ENCODE peak calls at places on chromosome 16, in six cellular contexts. Q, Y, L, C, D and A are unnamed samples.

GRCh38 chr16:84922351-84923135 is 88.8 kb downstream of the ZDHHC7 start:
- DNase-seq in Y (no peak), L (no peak), C (peak; percentile 75), Q (no peak), D (peak; percentile 86), A (no peak)

GRCh38 chr16:54493076-54493475 is 206.5 kb upstream of the IRX3 start:
- DNase-seq in Q (no peak), C (no peak), D (peak; percentile 34), Y (no peak), L (peak; percentile 43), A (no peak)

GRCh38 chr16:49400611-49401010 is 27.0 kb downstream of the C16orf78 start:
- DNase-seq in L (no peak), D (no peak), Y (no peak), C (no peak), Q (no peak), A (peak; percentile 40)

GRCh38 chr16:21156767-21157467 is 1.6 kb upstream of the LDAF1 start:
- DNase-seq in C (no peak), Q (peak; percentile 35), Y (no peak), D (peak; percentile 82), L (peak; percentile 78), A (peak; percentile 43)

GRCh38 chr16:14132696-14133048 is 61.6 kb downstream of the MRTFB start:
- DNase-seq in D (peak; percentile 28), Y (no peak), Q (no peak), L (peak; percentile 11), C (no peak), A (no peak)

GRCh38 chr16:26344976-26345375 is 653.2 kb downstream of the HS3ST4 start:
- DNase-seq in D (no peak), L (no peak), C (no peak), Y (no peak), Q (no peak), A (no peak)

GRCh38 chr16:7362231-7362630 is 29.6 kb downstream of the RBFOX1 start:
- DNase-seq in L (no peak), D (no peak), C (no peak), Q (no peak), Y (no peak), A (no peak)

GRCh38 chr16:14056970-14057369 is 14.1 kb upstream of the MRTFB start:
- DNase-seq in L (peak; percentile 70), C (no peak), Q (no peak), Y (no peak), D (peak; percentile 40), A (no peak)

GRCh38 chr16:57150682-57151330 is 35.0 kb downstream of the PSME3IP1 start:
- DNase-seq in D (no peak), C (no peak), L (peak; percentile 61), Y (no peak), Q (no peak), A (no peak)

GRCh38 chr16:89602273-89602951 is 11.0 kb upstream of the DPEP1 start:
- DNase-seq in Y (peak; percentile 35), L (peak; percentile 86), C (no peak), D (peak; percentile 83), Q (no peak), A (no peak)

GRCh38 chr16:66064811-66065530 is 301.5 kb upstream of the CDH5 start:
- DNase-seq in L (no peak), Q (no peak), Y (no peak), C (no peak), D (no peak), A (no peak)

DNA sequence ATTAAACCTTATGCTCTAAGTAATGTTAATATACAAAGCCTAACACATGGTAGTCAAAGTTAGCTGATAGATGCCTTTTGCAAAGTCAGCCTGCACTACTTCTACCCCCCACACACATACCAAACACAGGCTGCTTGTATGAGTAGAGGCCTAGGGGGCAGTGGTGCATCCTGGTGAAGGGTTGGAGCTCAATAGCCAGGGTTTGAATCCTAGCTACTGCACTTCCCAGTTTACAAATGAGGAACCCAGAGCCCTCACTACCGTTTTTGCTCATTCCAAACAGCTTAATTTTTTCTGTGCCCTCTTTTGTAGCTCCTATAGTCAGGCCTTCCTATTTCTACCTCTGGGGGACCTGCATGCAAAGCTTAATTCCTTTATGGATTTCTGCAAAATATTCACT is 18.9 kb upstream of the HYDIN start:
- DNase-seq in C (no peak), Q (no peak), D (no peak), Y (no peak), L (no peak), A (no peak)
- TF ChIP-seq CTCF in C (no peak), Q (no peak), D (no peak), Y (no peak), L (no peak), A (no peak)

GRCh38 chr16:52581530-52581929 is 34.6 kb upstream of the TOX3 start:
- DNase-seq in L (no peak), Y (no peak), D (no peak), Q (no peak), C (no peak), A (no peak)
- TF ChIP-seq CTCF in L (no peak), Y (no peak), D (no peak), Q (no peak), C (no peak), A (no peak)

GRCh38 chr16:23072769-23073549 is 76.3 kb downstream of the USP31 start:
- DNase-seq in Q (no peak), D (no peak), Y (no peak), L (peak; percentile 49), C (no peak), A (no peak)
- TF ChIP-seq CTCF in Q (no peak), D (peak; percentile 9), Y (no peak), L (no peak), C (no peak), A (no peak)

DNA sequence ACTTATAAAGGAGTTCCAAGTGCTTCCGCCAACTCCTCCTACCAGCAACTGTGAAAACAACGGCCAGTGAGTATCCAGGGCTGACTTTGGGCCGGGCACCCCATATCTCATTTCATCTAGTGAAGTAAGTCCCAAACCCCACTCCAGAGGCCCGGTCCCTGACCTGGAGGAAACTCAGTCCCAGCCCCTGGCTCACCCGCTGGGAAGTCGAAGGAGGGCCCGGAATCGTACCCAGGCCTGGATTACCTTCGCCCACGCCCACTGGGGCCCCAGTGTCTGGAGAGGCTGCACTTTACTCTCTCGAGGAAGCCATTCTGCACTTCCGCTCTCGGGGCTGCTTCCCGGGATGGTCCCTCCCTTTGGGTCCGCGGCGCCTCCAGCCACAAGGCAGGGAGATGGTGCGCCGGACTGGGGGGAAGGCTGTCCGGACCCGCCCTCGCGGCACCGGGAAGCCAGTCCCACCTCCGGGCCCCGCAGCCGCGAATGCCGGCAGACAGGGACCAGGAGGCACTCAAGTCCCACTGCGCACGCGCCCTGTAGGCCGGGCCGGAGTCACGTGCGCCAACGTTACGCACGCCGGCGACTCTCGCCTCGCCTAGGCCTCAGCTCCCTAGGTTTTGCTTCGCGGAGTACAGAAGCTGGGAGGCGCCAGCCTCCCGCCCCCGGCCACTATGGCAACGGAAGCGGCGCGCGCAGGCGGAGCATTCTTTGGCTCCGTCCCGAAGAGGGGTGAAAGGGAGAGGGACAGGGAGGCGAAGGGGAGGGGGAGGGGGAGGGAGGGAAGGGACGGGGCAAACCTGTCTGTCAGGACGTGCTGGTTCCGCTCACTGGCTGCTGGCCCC is at the start of gene CMTR2:
- DNase-seq in D (peak; percentile 98), Y (peak; percentile 82), C (peak; percentile 93), L (peak; percentile 93), Q (peak; percentile 95), A (peak; percentile 99)
- TF ChIP-seq CTCF in D (peak; percentile 12), Y (no peak), C (no peak), L (no peak), Q (no peak), A (no peak)

GRCh38 chr16:15837761-15838160 is 19.1 kb downstream of the MYH11 start:
- DNase-seq in Q (no peak), Y (no peak), D (no peak), L (no peak), C (no peak), A (no peak)

GRCh38 chr16:15836074-15836473 is 20.8 kb downstream of the MYH11 start:
- DNase-seq in Y (no peak), L (no peak), D (no peak), Q (no peak), C (no peak), A (no peak)

GRCh38 chr16:15833551-15833950 is 23.3 kb downstream of the MYH11 start:
- DNase-seq in Y (no peak), D (no peak), C (no peak), L (no peak), Q (no peak), A (no peak)

GRCh38 chr16:15836965-15837611 is 19.7 kb downstream of the MYH11 start:
- DNase-seq in L (no peak), D (no peak), Q (no peak), Y (no peak), C (no peak), A (no peak)

GRCh38 chr16:15835136-15835878 is 21.5 kb downstream of the MYH11 start:
- DNase-seq in L (no peak), D (no peak), C (no peak), Q (no peak), Y (no peak), A (no peak)
- TF ChIP-seq CTCF in L (no peak), D (no peak), C (no peak), Q (no peak), Y (no peak), A (no peak)

GRCh38 chr16:88113545-88114045 is 162.4 kb downstream of the BANP start:
- DNase-seq in Q (no peak), D (no peak), L (no peak), C (no peak), Y (no peak), A (no peak)
- TF ChIP-seq CTCF in Q (no peak), D (no peak), L (no peak), C (no peak), Y (no peak), A (no peak)

GRCh38 chr16:6076631-6077030 is 979.0 kb upstream of the EEF2KMT start:
- DNase-seq in Y (no peak), C (no peak), L (no peak), Q (no peak), D (no peak), A (no peak)

GRCh38 chr16:6081320-6081976 is 983.9 kb upstream of the EEF2KMT start:
- DNase-seq in L (peak; percentile 6), D (no peak), Y (no peak), C (no peak), Q (no peak), A (no peak)
- TF ChIP-seq CTCF in L (peak; percentile 65), D (peak; percentile 18), Y (no peak), C (no peak), Q (no peak), A (no peak)

DNA sequence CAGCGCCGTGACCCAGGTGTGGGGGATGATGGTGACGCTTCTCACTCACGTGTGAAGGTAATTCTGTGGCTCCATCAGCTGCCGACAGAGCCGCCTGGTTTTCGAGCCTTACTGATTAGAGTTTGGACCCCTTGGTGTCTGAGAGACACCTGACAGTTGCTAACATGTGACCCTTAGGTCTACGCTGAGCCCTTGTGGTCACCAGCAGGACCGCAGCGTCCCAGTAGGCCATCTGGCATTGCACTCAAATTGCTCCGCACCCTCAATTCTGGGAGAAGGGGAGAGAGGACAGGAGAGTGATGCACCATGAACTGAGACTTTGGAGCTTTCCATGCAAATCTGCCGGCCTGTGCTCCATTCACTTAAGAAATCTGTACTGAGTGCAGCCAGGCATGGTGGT is 2.5 kb downstream of the FLYWCH1 start:
- DNase-seq in Q (no peak), L (no peak), C (no peak), Y (no peak), D (no peak), A (no peak)
- TF ChIP-seq CTCF in Q (no peak), L (no peak), C (no peak), Y (no peak), D (no peak), A (no peak)